ENCODE peak calls at places on chromosome 18, in ten cellular contexts. Z is esophagus squamous epithelium; H is activated CD4-positive, alpha-beta T cell treated with anti-CD3 and anti-CD28 coated beads, Interleukin-2, amount 10 ng/mL, durations not matched to agents 7 days and 5 days; T is skeletal muscle cell; X is ecto neural progenitor cell; S is uterus; L is T-helper 1 cell; I is stimulated activated CD8-positive, alpha-beta memory T cell treated with anti-CD3 and anti-CD28 coated beads, Interleukin-12 subunit alpha, Interleukin-12 subunit beta, amount 100 ng/mL, for 4 hours; N is progenitor cell of endocrine pancreas; R is stimulated activated CD4-positive, alpha-beta T cell treated with anti-CD3 and anti-CD28 coated beads, Interleukin-2, amount 100 ng/mL, for 48 hours. A is an unnamed sample.
A peak's percentile ranks its signal among the peaks of the same experiment; 100 is the strongest.

GRCh38 chr18:42614619-42615293 is 500.7 kb downstream of the RIT2 start:
- DNase-seq in L (no peak), I (no peak), R (no peak), X (no peak), N (no peak), H (no peak), T (peak; percentile 52), Z (no peak), S (no peak), A (no peak)

GRCh38 chr18:13136689-13137040 is 81.9 kb upstream of the LDLRAD4 start:
- DNase-seq in X (no peak), T (no peak), Z (no peak), I (no peak), L (no peak), R (no peak), N (no peak), H (no peak), S (peak; percentile 40), A (no peak)

GRCh38 chr18:72783517-72783916 is 84.3 kb downstream of the NETO1 start:
- DNase-seq in Z (no peak), H (no peak), T (no peak), X (no peak), R (no peak), I (no peak), S (no peak), L (no peak), N (no peak), A (no peak)

GRCh38 chr18:49495074-49495473 is 8.0 kb upstream of the C18orf32 start:
- DNase-seq in H (no peak), Z (no peak), I (no peak), S (no peak), L (no peak), N (no peak), R (no peak), T (no peak), X (no peak), A (no peak)

GRCh38 chr18:12027480-12027879 is 46.2 kb downstream of the IMPA2 start:
- DNase-seq in T (no peak), R (no peak), X (no peak), I (no peak), N (no peak), L (no peak), H (no peak), S (no peak), Z (no peak), A (no peak)

GRCh38 chr18:77222464-77222863 is 27.2 kb upstream of the GALR1 start:
- DNase-seq in R (no peak), X (no peak), H (no peak), S (no peak), I (no peak), T (no peak), N (no peak), Z (no peak), L (no peak), A (no peak)

GRCh38 chr18:11366410-11366809 is 217.0 kb upstream of the PIEZO2 start:
- DNase-seq in R (no peak), N (no peak), Z (no peak), H (no peak), X (no peak), L (no peak), I (no peak), S (no peak), T (peak; percentile 45), A (no peak)

GRCh38 chr18:6465281-6465680 is 50.6 kb upstream of the L3MBTL4 start:
- DNase-seq in N (no peak), H (no peak), L (no peak), T (no peak), X (no peak), Z (no peak), I (no peak), R (no peak), S (no peak), A (no peak)

GRCh38 chr18:43129946-43130523 is 14.6 kb upstream of the RIT2 start:
- DNase-seq in S (no peak), X (no peak), I (no peak), L (no peak), N (no peak), T (no peak), H (no peak), Z (no peak), R (no peak), A (no peak)

GRCh38 chr18:33467531-33467930 is 27.0 kb upstream of the CCDC178 start:
- DNase-seq in I (no peak), N (no peak), Z (no peak), R (no peak), T (peak; percentile 7), S (no peak), X (no peak), H (no peak), L (no peak), A (no peak)

GRCh38 chr18:46167971-46168370 is 63.8 kb downstream of the HAUS1 start:
- DNase-seq in L (no peak), Z (peak; percentile 7), N (no peak), I (no peak), X (no peak), R (no peak), T (no peak), S (no peak), H (peak; percentile 61), A (no peak)

GRCh38 chr18:27473359-27473758 is 288.3 kb upstream of the CHST9 start:
- DNase-seq in I (no peak), T (no peak), X (no peak), H (no peak), R (no peak), Z (no peak), S (no peak), L (no peak), N (no peak), A (no peak)

GRCh38 chr18:48106976-48107781 is 176.7 kb upstream of the SMAD2 start:
- DNase-seq in I (no peak), N (no peak), L (no peak), R (no peak), X (no peak), S (no peak), H (no peak), T (no peak), Z (no peak), A (no peak)

GRCh38 chr18:79916546-79917350 is 34.7 kb downstream of the SLC66A2 start:
- DNase-seq in N (no peak), X (peak; percentile 26), L (no peak), H (no peak), R (no peak), I (no peak), S (peak; percentile 9), Z (no peak), T (no peak), A (no peak)

GRCh38 chr18:42338683-42339082 is 383.6 kb downstream of the PIK3C3 start:
- DNase-seq in L (no peak), X (no peak), I (no peak), H (no peak), R (no peak), T (no peak), S (no peak), N (no peak), Z (no peak), A (peak; percentile 17)

GRCh38 chr18:58013241-58014211 is 30.5 kb upstream of the NEDD4L start:
- DNase-seq in I (no peak), H (no peak), X (no peak), S (no peak), L (no peak), Z (no peak), T (no peak), N (no peak), R (no peak), A (peak; percentile 68)

GRCh38 chr18:25669741-25670140 is 317.8 kb upstream of the ZNF521 start:
- DNase-seq in I (no peak), S (no peak), T (no peak), N (no peak), H (no peak), L (no peak), Z (no peak), X (no peak), R (no peak), A (no peak)

GRCh38 chr18:76565238-76566173 is 70.5 kb upstream of the ZNF516 start:
- DNase-seq in R (no peak), Z (no peak), X (peak; percentile 74), N (no peak), H (no peak), I (no peak), L (no peak), T (peak; percentile 91), S (peak; percentile 77), A (peak; percentile 69)

GRCh38 chr18:706438-706837 is 6.0 kb downstream of the ENOSF1 start:
- DNase-seq in H (no peak), L (no peak), N (no peak), S (no peak), X (no peak), T (no peak), R (no peak), Z (no peak), I (no peak), A (no peak)

GRCh38 chr18:48155856-48156255 is 225.4 kb upstream of the SMAD2 start:
- DNase-seq in T (no peak), N (no peak), I (no peak), R (no peak), L (no peak), H (no peak), Z (no peak), S (no peak), X (no peak), A (no peak)

GRCh38 chr18:3153107-3153704 is 66.6 kb downstream of the MYOM1 start:
- DNase-seq in S (no peak), T (no peak), L (no peak), N (no peak), I (no peak), R (no peak), Z (no peak), X (no peak), H (no peak), A (no peak)

GRCh38 chr18:26119246-26119645 is 14.4 kb upstream of the PSMA8 start:
- DNase-seq in X (no peak), R (no peak), T (no peak), Z (no peak), I (no peak), N (no peak), L (no peak), S (no peak), H (no peak), A (no peak)

A was measured in Caco-2.